ENCODE peak calls at places on chromosomes 7 and 10, in seven cellular contexts. One of them, this sample, is unnamed.

GRCh38 chr10:75166623-75166972 is 44.0 kb upstream of the VDAC2 start:
- DNase-seq in GM12892: no peak
- DNase-seq in SK-N-SH: no peak
- DNase-seq in K562: no peak
- DNase-seq in H1: no peak
- DNase-seq in HepG2: no peak
- DNase-seq in GM12878: no peak
- DNase-seq in this sample: no peak

GRCh38 chr10:47330366-47330765 is 8.1 kb downstream of the GDF2 start:
- DNase-seq in GM12892: no peak
- DNase-seq in SK-N-SH: no peak
- DNase-seq in K562: no peak
- DNase-seq in H1: no peak
- DNase-seq in HepG2: no peak
- DNase-seq in GM12878: no peak
- DNase-seq in this sample: no peak

GRCh38 chr7:151630349-151630748 is 110.7 kb upstream of the RHEB start:
- DNase-seq in GM12892: no peak
- DNase-seq in SK-N-SH: no peak
- DNase-seq in K562: no peak
- DNase-seq in H1: no peak
- DNase-seq in HepG2: no peak
- DNase-seq in GM12878: no peak
- DNase-seq in this sample: no peak

GRCh38 chr7:74027683-74028320 is at the start of gene ELN:
- DNase-seq in GM12892: no peak
- DNase-seq in SK-N-SH: peak
- DNase-seq in K562: no peak
- DNase-seq in H1: no peak
- DNase-seq in HepG2: no peak
- DNase-seq in GM12878: no peak
- DNase-seq in this sample: no peak

GRCh38 chr7:1074593-1075431 is 13.1 kb upstream of the GPER1 start:
- DNase-seq in GM12892: no peak
- DNase-seq in SK-N-SH: no peak
- DNase-seq in K562: no peak
- DNase-seq in H1: no peak
- DNase-seq in HepG2: no peak
- DNase-seq in GM12878: no peak
- DNase-seq in this sample: no peak

GRCh38 chr7:96321041-96321669 is 743 bp downstream of the SLC25A13 start:
- DNase-seq in GM12892: no peak
- DNase-seq in SK-N-SH: peak
- DNase-seq in K562: peak
- DNase-seq in H1: peak
- DNase-seq in HepG2: peak
- DNase-seq in GM12878: peak
- DNase-seq in this sample: peak

GRCh38 chr10:63416376-63416775 is 49.4 kb downstream of the JMJD1C start:
- DNase-seq in GM12892: no peak
- DNase-seq in SK-N-SH: no peak
- DNase-seq in K562: no peak
- DNase-seq in H1: no peak
- DNase-seq in HepG2: peak
- DNase-seq in GM12878: no peak
- DNase-seq in this sample: no peak

GRCh38 chr10:31322647-31323046 is 3.6 kb downstream of the ZEB1 start:
- DNase-seq in GM12892: no peak
- DNase-seq in SK-N-SH: peak
- DNase-seq in K562: no peak
- DNase-seq in H1: no peak
- DNase-seq in HepG2: no peak
- DNase-seq in GM12878: no peak
- DNase-seq in this sample: no peak

DNA sequence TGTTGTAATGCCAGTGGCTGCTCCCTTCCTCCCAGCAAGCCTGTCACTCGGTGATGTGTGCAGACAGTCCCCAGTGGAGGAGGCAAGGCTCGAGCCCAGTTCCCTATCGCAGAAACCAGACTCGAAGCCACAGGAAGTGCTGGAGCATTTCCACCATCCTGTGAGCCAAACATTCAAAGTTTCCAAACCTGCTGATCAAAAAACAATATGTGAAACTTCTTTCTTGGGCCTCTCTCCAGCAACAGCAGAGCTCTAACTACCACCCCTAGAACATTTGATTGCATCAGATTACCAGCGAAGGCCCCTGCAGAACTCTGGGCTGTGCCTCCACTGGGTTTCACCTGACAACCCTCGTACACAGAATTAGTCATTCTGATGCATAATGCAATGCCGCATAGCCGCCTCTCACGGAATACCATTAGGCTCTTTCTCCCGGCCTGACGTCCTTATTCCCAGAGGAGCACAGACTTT is 94.0 kb downstream of the ELMO1 start:
- DNase-seq in GM12892: no peak
- DNase-seq in SK-N-SH: no peak
- DNase-seq in K562: peak
- DNase-seq in H1: no peak
- DNase-seq in HepG2: no peak
- DNase-seq in GM12878: no peak
- DNase-seq in this sample: no peak
- TF ChIP-seq POLR2AphosphoS5 in GM12892: no peak
- TF ChIP-seq POLR2AphosphoS5 in SK-N-SH: no peak
- TF ChIP-seq POLR2AphosphoS5 in K562: no peak
- TF ChIP-seq POLR2AphosphoS5 in H1: no peak
- TF ChIP-seq POLR2AphosphoS5 in HepG2: no peak
- TF ChIP-seq POLR2AphosphoS5 in GM12878: no peak
- TF ChIP-seq POLR2AphosphoS5 in this sample: no peak

GRCh38 chr10:84825330-84825729 is 496.9 kb downstream of the CCSER2 start:
- DNase-seq in GM12892: no peak
- DNase-seq in SK-N-SH: peak
- DNase-seq in K562: no peak
- DNase-seq in H1: no peak
- DNase-seq in HepG2: no peak
- DNase-seq in GM12878: no peak
- DNase-seq in this sample: no peak
- TF ChIP-seq TAF1 in GM12892: no peak
- TF ChIP-seq TAF1 in SK-N-SH: no peak
- TF ChIP-seq TAF1 in K562: no peak
- TF ChIP-seq TAF1 in H1: no peak
- TF ChIP-seq TAF1 in HepG2: no peak
- TF ChIP-seq TAF1 in GM12878: no peak
- TF ChIP-seq TAF1 in this sample: no peak

DNA sequence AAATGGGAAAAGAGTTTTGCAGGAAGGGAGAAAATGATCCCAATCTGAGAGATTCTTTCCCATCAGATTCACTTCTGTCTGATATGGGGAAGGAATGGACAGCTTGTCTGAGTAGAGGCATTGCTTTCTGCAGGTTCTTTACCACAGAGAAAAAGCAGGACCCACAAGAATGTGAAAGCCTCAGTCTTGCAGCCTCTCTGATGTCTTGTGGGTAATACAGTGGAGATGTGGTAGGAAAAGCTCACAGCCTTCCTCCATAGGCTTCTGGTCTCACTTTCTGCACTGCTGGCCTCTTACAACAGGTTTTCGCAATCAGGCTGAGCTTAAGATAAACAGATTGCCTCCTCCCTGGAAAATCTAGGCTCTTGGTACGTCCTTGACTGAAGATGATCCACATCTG is 551 bp downstream of the IFIT1 start:
- DNase-seq in GM12892: no peak
- DNase-seq in SK-N-SH: no peak
- DNase-seq in K562: no peak
- DNase-seq in H1: no peak
- DNase-seq in HepG2: no peak
- DNase-seq in GM12878: no peak
- DNase-seq in this sample: no peak
- TF ChIP-seq POLR2AphosphoS5 in GM12892: no peak
- TF ChIP-seq POLR2AphosphoS5 in SK-N-SH: no peak
- TF ChIP-seq POLR2AphosphoS5 in K562: no peak
- TF ChIP-seq POLR2AphosphoS5 in H1: no peak
- TF ChIP-seq POLR2AphosphoS5 in HepG2: no peak
- TF ChIP-seq POLR2AphosphoS5 in GM12878: no peak
- TF ChIP-seq POLR2AphosphoS5 in this sample: no peak

GRCh38 chr7:25894002-25894901 is 257.7 kb upstream of the NFE2L3 start:
- DNase-seq in GM12892: no peak
- DNase-seq in SK-N-SH: peak
- DNase-seq in K562: peak
- DNase-seq in H1: peak
- DNase-seq in HepG2: peak
- DNase-seq in GM12878: peak
- DNase-seq in this sample: peak
- TF ChIP-seq TAF1 in GM12892: no peak
- TF ChIP-seq TAF1 in SK-N-SH: no peak
- TF ChIP-seq TAF1 in K562: no peak
- TF ChIP-seq TAF1 in H1: no peak
- TF ChIP-seq TAF1 in HepG2: no peak
- TF ChIP-seq TAF1 in GM12878: no peak
- TF ChIP-seq TAF1 in this sample: no peak

GRCh38 chr10:95519132-95519487 is 42.1 kb downstream of the SORBS1 start:
- DNase-seq in GM12892: no peak
- DNase-seq in SK-N-SH: no peak
- DNase-seq in K562: no peak
- DNase-seq in H1: no peak
- DNase-seq in HepG2: no peak
- DNase-seq in GM12878: no peak
- DNase-seq in this sample: no peak

GRCh38 chr10:95517536-95518454 is 43.4 kb downstream of the SORBS1 start:
- DNase-seq in GM12892: no peak
- DNase-seq in SK-N-SH: no peak
- DNase-seq in K562: peak
- DNase-seq in H1: no peak
- DNase-seq in HepG2: peak
- DNase-seq in GM12878: no peak
- DNase-seq in this sample: no peak

GRCh38 chr10:95516774-95517373 is 44.3 kb downstream of the SORBS1 start:
- DNase-seq in GM12892: no peak
- DNase-seq in SK-N-SH: no peak
- DNase-seq in K562: peak
- DNase-seq in H1: no peak
- DNase-seq in HepG2: no peak
- DNase-seq in GM12878: no peak
- DNase-seq in this sample: no peak

GRCh38 chr10:95513941-95514392 is 47.2 kb downstream of the SORBS1 start:
- DNase-seq in GM12892: no peak
- DNase-seq in SK-N-SH: no peak
- DNase-seq in K562: no peak
- DNase-seq in H1: no peak
- DNase-seq in HepG2: no peak
- DNase-seq in GM12878: no peak
- DNase-seq in this sample: no peak

GRCh38 chr10:95518455-95519131 is 42.6 kb downstream of the SORBS1 start:
- DNase-seq in GM12892: no peak
- DNase-seq in SK-N-SH: no peak
- DNase-seq in K562: peak
- DNase-seq in H1: no peak
- DNase-seq in HepG2: no peak
- DNase-seq in GM12878: no peak
- DNase-seq in this sample: no peak
- TF ChIP-seq POLR2AphosphoS5 in GM12892: no peak
- TF ChIP-seq POLR2AphosphoS5 in SK-N-SH: no peak
- TF ChIP-seq POLR2AphosphoS5 in K562: no peak
- TF ChIP-seq POLR2AphosphoS5 in H1: no peak
- TF ChIP-seq POLR2AphosphoS5 in HepG2: no peak
- TF ChIP-seq POLR2AphosphoS5 in GM12878: no peak
- TF ChIP-seq POLR2AphosphoS5 in this sample: no peak

DNA sequence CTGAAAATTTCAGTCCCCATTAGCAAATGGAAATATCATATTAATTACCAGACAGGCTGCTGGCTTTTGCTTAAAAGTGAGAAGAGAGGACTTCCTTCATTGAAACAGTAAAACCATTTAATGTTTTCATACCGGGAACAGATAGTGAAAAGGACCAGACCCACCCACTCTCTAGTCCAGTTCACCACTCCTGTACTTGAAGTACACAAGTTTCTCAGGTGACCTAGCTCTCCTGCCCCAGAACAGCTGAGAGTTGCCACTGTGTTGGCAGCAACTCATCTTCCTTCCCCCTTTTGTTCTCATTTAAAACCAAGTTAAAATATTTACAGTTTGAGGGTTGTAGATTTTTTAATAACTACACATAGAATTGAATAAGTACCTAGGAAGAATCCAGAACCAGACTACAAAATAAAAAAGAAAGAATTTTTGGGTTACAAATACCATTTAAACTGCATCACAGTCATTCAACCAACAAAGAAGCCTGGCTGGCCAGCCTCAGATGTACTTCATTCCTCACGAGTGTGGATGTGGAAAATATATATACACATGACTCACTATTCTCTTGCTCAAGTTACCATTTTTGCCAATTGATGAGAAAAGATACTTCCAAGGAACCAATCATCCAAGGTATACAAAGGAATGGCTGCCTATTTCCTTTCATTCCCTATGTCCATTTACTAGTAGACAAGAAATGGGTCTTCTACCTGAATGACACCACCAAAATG is 68.1 kb downstream of the VPS41 start:
- DNase-seq in GM12892: no peak
- DNase-seq in SK-N-SH: no peak
- DNase-seq in K562: no peak
- DNase-seq in H1: no peak
- DNase-seq in HepG2: no peak
- DNase-seq in GM12878: no peak
- DNase-seq in this sample: no peak
- TF ChIP-seq TAF1 in GM12892: no peak
- TF ChIP-seq TAF1 in SK-N-SH: no peak
- TF ChIP-seq TAF1 in K562: no peak
- TF ChIP-seq TAF1 in H1: no peak
- TF ChIP-seq TAF1 in HepG2: no peak
- TF ChIP-seq TAF1 in GM12878: no peak
- TF ChIP-seq TAF1 in this sample: no peak

GRCh38 chr10:89163265-89163995 is 43.7 kb downstream of the CH25H start:
- DNase-seq in GM12892: peak
- DNase-seq in SK-N-SH: no peak
- DNase-seq in K562: no peak
- DNase-seq in H1: no peak
- DNase-seq in HepG2: no peak
- DNase-seq in GM12878: peak
- DNase-seq in this sample: peak
- TF ChIP-seq POLR2AphosphoS5 in GM12892: no peak
- TF ChIP-seq POLR2AphosphoS5 in SK-N-SH: no peak
- TF ChIP-seq POLR2AphosphoS5 in K562: no peak
- TF ChIP-seq POLR2AphosphoS5 in H1: no peak
- TF ChIP-seq POLR2AphosphoS5 in HepG2: no peak
- TF ChIP-seq POLR2AphosphoS5 in GM12878: no peak
- TF ChIP-seq POLR2AphosphoS5 in this sample: no peak

GRCh38 chr7:118220583-118220982 is 3.9 kb upstream of the ANKRD7 start:
- DNase-seq in GM12892: no peak
- DNase-seq in SK-N-SH: no peak
- DNase-seq in K562: no peak
- DNase-seq in H1: no peak
- DNase-seq in HepG2: no peak
- DNase-seq in GM12878: no peak
- DNase-seq in this sample: no peak
- TF ChIP-seq TAF1 in GM12892: no peak
- TF ChIP-seq TAF1 in SK-N-SH: no peak
- TF ChIP-seq TAF1 in K562: no peak
- TF ChIP-seq TAF1 in H1: no peak
- TF ChIP-seq TAF1 in HepG2: no peak
- TF ChIP-seq TAF1 in GM12878: no peak
- TF ChIP-seq TAF1 in this sample: no peak

GRCh38 chr7:75738604-75738974 is at the start of gene HIP1:
- DNase-seq in GM12892: no peak
- DNase-seq in SK-N-SH: no peak
- DNase-seq in K562: no peak
- DNase-seq in H1: no peak
- DNase-seq in HepG2: no peak
- DNase-seq in GM12878: no peak
- DNase-seq in this sample: no peak
- TF ChIP-seq POLR2AphosphoS5 in GM12892: no peak
- TF ChIP-seq POLR2AphosphoS5 in SK-N-SH: no peak
- TF ChIP-seq POLR2AphosphoS5 in K562: no peak
- TF ChIP-seq POLR2AphosphoS5 in H1: no peak
- TF ChIP-seq POLR2AphosphoS5 in HepG2: peak
- TF ChIP-seq POLR2AphosphoS5 in GM12878: no peak
- TF ChIP-seq POLR2AphosphoS5 in this sample: no peak

This sample was measured in GM12891.